ENCODE peak calls at places on chromosomes 1 and 21, in four cellular contexts. K is WTC11, Q is A549, R is K562. V is an unnamed sample.

GRCh38 chr1:34736711-34737110 is 18.1 kb upstream of the GJB5 start:
- DNase-seq in Q (no peak), K (no peak), R (no peak), V (no peak)

GRCh38 chr1:165481820-165482532 is 37.0 kb upstream of the RXRG start:
- DNase-seq in K (no peak), R (no peak), Q (peak), V (no peak)

GRCh38 chr1:56255516-56256181 is 323.7 kb downstream of the PLPP3 start:
- DNase-seq in K (no peak), R (no peak), Q (no peak), V (no peak)

GRCh38 chr1:222757673-222758268 is 20.8 kb downstream of the FAM177B start:
- DNase-seq in Q (no peak), R (no peak), K (no peak), V (no peak)

GRCh38 chr1:155695608-155696007 is 6.7 kb downstream of the DAP3 start:
- DNase-seq in R (no peak), K (no peak), Q (no peak), V (no peak)

GRCh38 chr1:244796719-244797406 is 38.6 kb upstream of the COX20 start:
- DNase-seq in Q (peak), R (peak), K (peak), V (peak)

GRCh38 chr1:221411283-221411682 is 330.6 kb downstream of the DUSP10 start:
- DNase-seq in Q (no peak), K (no peak), R (no peak), V (no peak)

GRCh38 chr1:169484683-169485426 is 889 bp downstream of the SLC19A2 start:
- DNase-seq in K (no peak), Q (peak), R (peak), V (peak)

GRCh38 chr1:175600721-175601440 is 142.5 kb downstream of the TNR start:
- DNase-seq in Q (no peak), R (no peak), K (no peak), V (no peak)

GRCh38 chr1:175597206-175597605 is 146.2 kb downstream of the TNR start:
- DNase-seq in K (no peak), R (no peak), Q (no peak), V (no peak)

GRCh38 chr1:175599212-175599681 is 144.1 kb downstream of the TNR start:
- DNase-seq in Q (no peak), R (no peak), K (peak), V (no peak)

GRCh38 chr1:175602186-175602585 is 141.2 kb downstream of the TNR start:
- DNase-seq in Q (no peak), K (no peak), R (no peak), V (no peak)

DNA sequence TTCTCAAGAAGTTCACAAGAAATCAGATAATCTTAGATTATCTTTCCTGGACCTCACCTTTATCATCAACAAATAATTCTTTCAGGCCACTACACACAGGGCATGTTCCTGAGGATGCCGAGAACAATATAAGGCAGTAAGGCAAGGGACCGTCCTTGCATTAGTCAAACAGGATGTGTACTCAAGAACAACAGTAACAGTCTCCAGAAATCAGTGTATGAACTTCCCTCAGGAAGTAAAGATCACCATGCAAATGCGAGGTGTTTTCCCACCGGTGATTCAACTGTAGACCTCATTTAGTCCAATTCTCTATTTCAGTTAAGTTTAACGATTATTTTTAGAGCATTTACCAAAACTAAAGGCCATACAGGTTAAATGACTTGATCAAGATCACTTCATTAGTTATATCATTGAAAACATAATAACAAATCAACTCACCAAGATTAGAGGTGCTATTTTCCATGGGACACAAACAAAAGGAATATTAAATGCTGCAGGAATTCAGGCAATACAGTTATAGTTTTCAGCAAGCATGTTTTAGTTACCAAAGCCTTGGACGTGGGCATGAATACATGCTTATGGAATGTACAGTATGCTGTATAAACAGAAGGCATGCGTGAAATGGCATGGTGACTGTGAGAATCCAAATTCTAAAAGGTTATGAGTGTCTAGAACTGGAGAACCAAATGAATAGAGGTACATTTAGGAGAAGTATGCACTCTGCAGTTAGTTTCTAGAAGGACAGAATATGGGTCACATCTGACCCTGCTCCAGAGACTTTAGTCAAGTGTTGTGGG is 145.2 kb downstream of the TNR start:
- DNase-seq in K (no peak), Q (no peak), R (no peak), V (no peak)
- TF ChIP-seq NR3C1 in K (no peak), Q (no peak), R (no peak), V (no peak)

GRCh38 chr1:116951175-116951935 is 41.6 kb downstream of the PTGFRN start:
- DNase-seq in K (no peak), R (no peak), Q (no peak), V (no peak)

GRCh38 chr1:116954450-116954849 is 44.7 kb downstream of the PTGFRN start:
- DNase-seq in K (no peak), Q (no peak), R (no peak), V (no peak)

GRCh38 chr1:116957646-116958045 is 43.9 kb upstream of the CD101 start:
- DNase-seq in K (no peak), Q (no peak), R (no peak), V (no peak)

GRCh38 chr1:116958110-116958509 is 43.5 kb upstream of the CD101 start:
- DNase-seq in K (no peak), Q (no peak), R (no peak), V (no peak)

GRCh38 chr1:116956378-116956777 is 45.2 kb upstream of the CD101 start:
- DNase-seq in R (no peak), K (no peak), Q (no peak), V (no peak)
- TF ChIP-seq NR3C1 in R (no peak), K (no peak), Q (no peak), V (no peak)

GRCh38 chr1:6157528-6158174 is 22.5 kb downstream of the CHD5 start:
- DNase-seq in R (peak), K (no peak), Q (peak), V (peak)
- TF ChIP-seq NR3C1 in R (no peak), K (no peak), Q (no peak), V (no peak)

GRCh38 chr21:24205317-24205716 is 1402.0 kb downstream of the MRPL39 start:
- DNase-seq in R (no peak), Q (no peak), K (no peak), V (no peak)
- TF ChIP-seq NR3C1 in R (no peak), Q (no peak), K (no peak), V (no peak)

DNA sequence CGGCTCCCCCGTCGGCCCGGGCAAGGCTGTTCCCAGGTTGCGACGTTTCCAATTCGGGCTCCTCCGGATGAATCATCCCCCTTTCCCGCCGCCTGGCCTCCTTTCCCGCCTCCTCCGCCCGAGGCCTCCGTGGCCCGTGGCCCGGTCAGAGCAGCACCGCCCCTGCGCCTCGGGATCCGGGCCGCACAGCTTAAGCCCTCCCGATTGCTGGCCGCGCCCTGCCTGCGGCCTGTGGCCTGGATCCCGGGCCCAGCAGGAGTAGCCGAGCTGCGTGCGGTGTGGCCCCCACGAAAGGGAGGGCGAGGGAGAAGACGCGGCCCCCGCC is 1.1 kb downstream of the TMEM200B start:
- DNase-seq in Q (no peak), K (peak), R (no peak), V (no peak)
- TF ChIP-seq NR3C1 in Q (no peak), K (no peak), R (no peak), V (no peak)

V was measured in HepG2.